ENCODE peak calls at places on chromosomes 1 and 21, in nine cellular contexts. G is psoas muscle; A is mucosa of descending colon; Q is stomach; K is vagina; C is thoracic aorta; X is Panc1; W is Peyer's patch; S is CD8-positive, alpha-beta T cell. U is an unnamed sample. For H3K4me1, the result is how much of the 10 kb centered on the place peaks cover.

GRCh38 chr1:203765029-203765837 is at the start of gene LAX1:
- DNase-seq in G (no peak), A (peak), Q (peak), K (no peak), C (no peak), X (no peak), W (peak), S (peak), U (no peak)

GRCh38 chr1:229191066-229191674 is 79.7 kb upstream of the RAB4A start:
- DNase-seq in G (no peak), A (no peak), Q (no peak), K (no peak), C (no peak), X (no peak), W (no peak), S (no peak), U (no peak)

GRCh38 chr1:17789926-17790325 is 34.8 kb downstream of the ACTL8 start:
- DNase-seq in G (no peak), A (no peak), Q (no peak), K (no peak), C (no peak), X (no peak), W (no peak), S (no peak), U (no peak)

GRCh38 chr1:22252248-22252647 is 109.4 kb upstream of the WNT4 start:
- DNase-seq in G (no peak), A (no peak), Q (no peak), K (no peak), C (no peak), X (no peak), W (no peak), S (no peak), U (no peak)

GRCh38 chr1:115041654-115042053 is 12.0 kb downstream of the TSHB start:
- DNase-seq in G (no peak), A (no peak), Q (no peak), K (no peak), C (no peak), X (no peak), W (no peak), S (no peak), U (no peak)

GRCh38 chr21:42665026-42665425 is 11.6 kb downstream of the PDE9A start:
- DNase-seq in G (no peak), A (peak), Q (no peak), K (no peak), C (no peak), X (no peak), W (no peak), S (no peak), U (no peak)

GRCh38 chr1:20723537-20724363 is 5.9 kb upstream of the KIF17 start:
- DNase-seq in G (no peak), A (no peak), Q (no peak), K (peak), C (no peak), X (no peak), W (peak), S (no peak), U (no peak)

GRCh38 chr1:46659307-46659870 is 8.8 kb downstream of the ATPAF1 start:
- DNase-seq in G (no peak), A (no peak), Q (no peak), K (no peak), C (no peak), X (no peak), W (no peak), S (no peak), U (no peak)

GRCh38 chr1:245825128-245825901 is 670.5 kb downstream of the KIF26B start:
- DNase-seq in G (no peak), A (no peak), Q (no peak), K (peak), C (no peak), X (no peak), W (no peak), S (no peak), U (no peak)

GRCh38 chr21:28142692-28143091 is 850.0 kb downstream of the LTN1 start:
- DNase-seq in G (no peak), A (peak), Q (no peak), K (no peak), C (no peak), X (no peak), W (no peak), S (no peak), U (no peak)

GRCh38 chr21:42690586-42690985 is 37.2 kb downstream of the PDE9A start:
- DNase-seq in G (no peak), A (no peak), Q (no peak), K (no peak), C (no peak), X (no peak), W (no peak), S (no peak), U (no peak)

GRCh38 chr1:110686188-110686587 is 11.4 kb upstream of the KCNA3 start:
- DNase-seq in G (no peak), A (no peak), Q (no peak), K (no peak), C (no peak), X (no peak), W (peak), S (peak), U (no peak)

GRCh38 chr1:222948079-222948478 is 133.2 kb downstream of the DISP1 start:
- DNase-seq in G (no peak), A (no peak), Q (no peak), K (no peak), C (no peak), X (no peak), W (no peak), S (no peak), U (no peak)

GRCh38 chr1:18794066-18794465 is 65.4 kb downstream of the TAS1R2 start:
- DNase-seq in G (no peak), A (no peak), Q (no peak), K (no peak), C (no peak), X (no peak), W (no peak), S (no peak), U (no peak)

GRCh38 chr1:101371259-101371658 is 134.4 kb downstream of the S1PR1 start:
- DNase-seq in G (no peak), A (no peak), Q (no peak), K (no peak), C (no peak), X (no peak), W (no peak), S (no peak), U (no peak)

GRCh38 chr1:204894606-204895005 is 23.9 kb downstream of the NFASC start:
- DNase-seq in G (no peak), A (no peak), Q (no peak), K (no peak), C (no peak), X (no peak), W (no peak), S (no peak), U (no peak)

GRCh38 chr1:9293512-9294439 is 1.1 kb downstream of the SPSB1 start:
- DNase-seq in G (no peak), A (peak), Q (peak), K (no peak), C (no peak), X (no peak), W (peak), S (peak), U (no peak)

GRCh38 chr1:154405762-154406571 is 824 bp downstream of the IL6R start:
- DNase-seq in G (peak), A (peak), Q (peak), K (no peak), C (peak), X (peak), W (peak), S (peak), U (peak)
- TF ChIP-seq CTCF in G (peak), A (no peak), Q (no peak), K (no peak), C (no peak), X (peak), W (peak), S (no peak), U (peak)

DNA sequence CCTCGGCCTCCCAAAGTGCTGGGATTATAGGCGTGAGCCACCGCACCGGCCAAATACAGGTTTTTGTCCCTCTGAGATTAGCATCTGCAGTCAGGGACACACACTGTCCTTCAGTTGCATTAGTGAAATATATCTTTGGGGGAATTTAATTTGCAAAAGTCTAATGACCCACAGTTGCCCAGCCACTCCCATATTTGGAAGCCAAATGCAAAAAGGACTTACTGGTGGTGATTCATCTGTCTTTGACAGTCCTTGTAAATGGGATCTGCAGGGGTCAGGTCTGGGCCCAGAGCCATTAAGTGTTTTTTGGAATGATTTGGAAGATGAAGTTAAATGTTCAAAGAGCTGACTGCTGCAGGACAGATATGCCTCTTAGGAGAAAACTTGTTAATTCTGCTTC is 44.6 kb upstream of the DNASE2B start:
- DNase-seq in G (no peak), A (no peak), Q (no peak), K (no peak), C (no peak), X (no peak), W (no peak), S (no peak), U (peak)
- H3K4me1 ChIP-seq in G (under half), A (under half), Q (under half), K (under half), C (under half), X (under half), W (under half), S (under half), U (under half)

DNA sequence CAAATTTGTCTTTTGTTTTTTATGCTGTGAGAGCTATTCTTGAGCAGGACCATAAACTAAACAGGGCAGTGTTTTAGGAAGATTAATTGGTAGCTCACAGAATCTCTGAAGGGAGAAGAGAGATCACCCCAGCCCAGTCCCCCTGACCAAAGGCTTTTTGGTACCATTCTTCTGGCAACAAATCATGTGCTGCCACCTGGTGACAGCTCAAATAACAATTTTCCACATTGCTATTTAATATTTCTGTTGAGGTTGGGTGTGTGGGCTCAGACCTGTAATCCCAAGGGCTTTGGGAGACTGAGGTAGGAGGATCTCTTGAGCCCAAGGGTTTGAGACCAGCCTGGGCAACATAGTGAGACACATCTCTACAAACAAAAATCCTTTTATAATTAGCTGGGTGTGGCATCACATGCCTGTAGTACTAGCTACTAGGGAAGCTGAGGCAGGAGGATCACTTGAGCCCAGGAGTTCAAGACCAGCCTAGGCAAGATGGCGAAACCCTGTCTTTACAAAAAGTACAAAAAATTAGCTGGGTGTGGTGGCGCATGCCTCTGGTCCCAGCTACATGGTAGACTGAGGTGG is 2.2 kb upstream of the TESK2 start:
- DNase-seq in G (no peak), A (peak), Q (peak), K (no peak), C (no peak), X (peak), W (peak), S (peak), U (no peak)
- TF ChIP-seq CTCF in G (peak), A (no peak), Q (no peak), K (peak), C (peak), X (peak), W (peak), S (peak), U (peak)

GRCh38 chr1:230204852-230205251 is 137.8 kb downstream of the GALNT2 start:
- DNase-seq in G (no peak), A (peak), Q (peak), K (no peak), C (no peak), X (no peak), W (no peak), S (no peak), U (no peak)

GRCh38 chr1:230206976-230207375 is 139.9 kb downstream of the GALNT2 start:
- DNase-seq in G (no peak), A (no peak), Q (no peak), K (no peak), C (no peak), X (no peak), W (no peak), S (no peak), U (no peak)

GRCh38 chr1:230205719-230206198 is 138.7 kb downstream of the GALNT2 start:
- DNase-seq in G (no peak), A (no peak), Q (peak), K (no peak), C (no peak), X (no peak), W (no peak), S (no peak), U (no peak)

GRCh38 chr1:230208619-230209261 is 141.7 kb downstream of the GALNT2 start:
- DNase-seq in G (no peak), A (no peak), Q (no peak), K (no peak), C (no peak), X (no peak), W (peak), S (no peak), U (no peak)

GRCh38 chr1:230207598-230207997 is 140.6 kb downstream of the GALNT2 start:
- DNase-seq in G (no peak), A (no peak), Q (no peak), K (no peak), C (no peak), X (no peak), W (no peak), S (no peak), U (no peak)
- H3K4me1 ChIP-seq in G (half or more), A (under half), Q (under half), K (under half), C (half or more), X (under half), W (under half), S (under half), U (under half)

U was measured in uterus.